ENCODE peak calls at places on chromosomes 12 and 14, in ten cellular contexts. One of them, this sample, is unnamed.

GRCh38 chr12:68113644-68114043 is 45.9 kb downstream of the IFNG start:
- DNase-seq in uterus: no peak
- DNase-seq in mucosa of descending colon: no peak
- DNase-seq in tibial artery: no peak
- DNase-seq in hepatocyte: no peak
- DNase-seq in vagina: no peak
- DNase-seq in A549: no peak
- DNase-seq in CD8-positive, alpha-beta memory T cell: peak; percentile 18
- DNase-seq in stomach: no peak
- DNase-seq in thoracic aorta: no peak
- DNase-seq in this sample: no peak

GRCh38 chr12:130161261-130162231 is 718 bp upstream of the FZD10 start:
- DNase-seq in stomach: no peak
- DNase-seq in A549: no peak
- DNase-seq in CD8-positive, alpha-beta memory T cell: no peak
- DNase-seq in vagina: no peak
- DNase-seq in tibial artery: peak; percentile 72
- DNase-seq in thoracic aorta: no peak
- DNase-seq in uterus: peak; percentile 46
- DNase-seq in mucosa of descending colon: peak; percentile 46
- DNase-seq in hepatocyte: peak; percentile 71
- DNase-seq in this sample: no peak

GRCh38 chr12:115960-116915 is 49.7 kb downstream of the IQSEC3 start:
- DNase-seq in CD8-positive, alpha-beta memory T cell: no peak
- DNase-seq in stomach: no peak
- DNase-seq in vagina: no peak
- DNase-seq in A549: no peak
- DNase-seq in mucosa of descending colon: no peak
- DNase-seq in hepatocyte: no peak
- DNase-seq in thoracic aorta: no peak
- DNase-seq in uterus: no peak
- DNase-seq in tibial artery: no peak
- DNase-seq in this sample: peak; percentile 36

GRCh38 chr14:49865431-49865859 is 12.9 kb upstream of the NEMF start:
- DNase-seq in tibial artery: peak; percentile 84
- DNase-seq in CD8-positive, alpha-beta memory T cell: peak; percentile 67
- DNase-seq in A549: peak; percentile 28
- DNase-seq in stomach: peak; percentile 86
- DNase-seq in vagina: no peak
- DNase-seq in hepatocyte: peak; percentile 84
- DNase-seq in uterus: peak; percentile 71
- DNase-seq in thoracic aorta: peak; percentile 32
- DNase-seq in mucosa of descending colon: peak; percentile 92
- DNase-seq in this sample: peak; percentile 83

GRCh38 chr14:52834440-52834842 is 43.0 kb upstream of the GNPNAT1 start:
- DNase-seq in A549: peak; percentile 24
- DNase-seq in mucosa of descending colon: no peak
- DNase-seq in CD8-positive, alpha-beta memory T cell: no peak
- DNase-seq in vagina: no peak
- DNase-seq in hepatocyte: peak; percentile 20
- DNase-seq in stomach: no peak
- DNase-seq in tibial artery: no peak
- DNase-seq in uterus: no peak
- DNase-seq in thoracic aorta: no peak
- DNase-seq in this sample: no peak

GRCh38 chr14:50830044-50830931 is 674 bp downstream of the NIN start:
- DNase-seq in mucosa of descending colon: peak; percentile 69
- DNase-seq in A549: peak; percentile 9
- DNase-seq in vagina: no peak
- DNase-seq in stomach: peak; percentile 51
- DNase-seq in tibial artery: peak; percentile 78
- DNase-seq in uterus: peak; percentile 35
- DNase-seq in hepatocyte: peak; percentile 48
- DNase-seq in thoracic aorta: no peak
- DNase-seq in CD8-positive, alpha-beta memory T cell: peak; percentile 55
- DNase-seq in this sample: peak; percentile 73

GRCh38 chr14:33754264-33754663 is 196.6 kb downstream of the EGLN3 start:
- DNase-seq in stomach: no peak
- DNase-seq in tibial artery: no peak
- DNase-seq in thoracic aorta: no peak
- DNase-seq in vagina: no peak
- DNase-seq in uterus: no peak
- DNase-seq in hepatocyte: no peak
- DNase-seq in A549: no peak
- DNase-seq in mucosa of descending colon: no peak
- DNase-seq in CD8-positive, alpha-beta memory T cell: no peak
- DNase-seq in this sample: no peak

GRCh38 chr12:47938093-47938492 is 25.3 kb upstream of the TMEM106C start:
- DNase-seq in vagina: no peak
- DNase-seq in tibial artery: no peak
- DNase-seq in uterus: no peak
- DNase-seq in thoracic aorta: no peak
- DNase-seq in mucosa of descending colon: no peak
- DNase-seq in hepatocyte: no peak
- DNase-seq in stomach: no peak
- DNase-seq in CD8-positive, alpha-beta memory T cell: no peak
- DNase-seq in A549: no peak
- DNase-seq in this sample: no peak

GRCh38 chr14:73269729-73270651 is 32.7 kb downstream of the PAPLN start:
- DNase-seq in CD8-positive, alpha-beta memory T cell: no peak
- DNase-seq in tibial artery: no peak
- DNase-seq in uterus: no peak
- DNase-seq in mucosa of descending colon: peak; percentile 51
- DNase-seq in A549: no peak
- DNase-seq in thoracic aorta: no peak
- DNase-seq in stomach: peak; percentile 64
- DNase-seq in vagina: no peak
- DNase-seq in hepatocyte: peak; percentile 43
- DNase-seq in this sample: peak; percentile 77

GRCh38 chr12:2958432-2959193 is 584 bp upstream of the TEAD4 start:
- DNase-seq in CD8-positive, alpha-beta memory T cell: no peak
- DNase-seq in A549: peak; percentile 92
- DNase-seq in vagina: no peak
- DNase-seq in thoracic aorta: no peak
- DNase-seq in stomach: peak; percentile 54
- DNase-seq in hepatocyte: peak; percentile 73
- DNase-seq in uterus: peak; percentile 33
- DNase-seq in tibial artery: peak; percentile 78
- DNase-seq in mucosa of descending colon: peak; percentile 84
- DNase-seq in this sample: peak; percentile 72

DNA sequence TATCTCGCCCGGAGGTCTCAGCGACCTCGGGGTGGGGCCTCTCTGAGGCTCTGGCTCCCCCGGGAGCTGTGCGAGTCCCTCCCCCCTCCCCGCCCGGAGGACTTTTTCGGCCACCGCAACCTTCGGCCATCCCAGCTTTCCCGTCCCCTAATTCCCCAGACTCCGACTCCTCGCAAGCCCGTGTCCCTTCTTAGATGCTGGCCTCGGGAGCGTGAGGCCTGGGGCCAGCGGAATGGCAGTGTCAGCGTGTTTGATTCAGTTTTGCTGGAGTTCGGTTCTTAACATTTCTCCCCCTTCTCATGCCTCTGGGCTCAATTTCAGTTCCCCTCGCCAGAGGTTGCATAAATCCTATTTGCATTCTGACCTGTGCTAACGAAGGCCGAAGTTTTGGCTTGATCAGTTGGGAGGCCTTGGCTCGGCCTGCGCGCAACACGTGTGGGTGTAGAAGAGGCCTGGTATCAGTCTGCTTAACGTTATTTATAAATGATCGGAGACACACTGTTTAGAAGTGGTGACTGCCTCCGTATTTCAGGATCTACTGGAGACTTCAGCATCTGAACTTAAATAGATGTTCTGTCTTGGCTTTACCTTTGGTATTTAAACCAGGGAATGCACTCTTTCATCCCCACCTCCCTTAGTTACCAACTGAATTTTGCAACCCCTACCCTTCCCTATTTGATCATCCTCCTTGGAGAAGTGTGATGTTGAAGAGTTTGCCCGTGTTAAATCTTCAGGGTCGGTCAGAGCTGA is 752 bp downstream of the HSP90B1 start:
- DNase-seq in thoracic aorta: no peak
- DNase-seq in mucosa of descending colon: peak; percentile 52
- DNase-seq in vagina: no peak
- DNase-seq in uterus: peak; percentile 44
- DNase-seq in tibial artery: peak; percentile 75
- DNase-seq in hepatocyte: peak; percentile 24
- DNase-seq in CD8-positive, alpha-beta memory T cell: no peak
- DNase-seq in A549: no peak
- DNase-seq in stomach: peak; percentile 59
- DNase-seq in this sample: peak; percentile 52
- H3K4me1 ChIP-seq in thoracic aorta: peaks cover 24% of the 10 kb centered on the region
- H3K4me1 ChIP-seq in mucosa of descending colon: peaks cover 18% of the 10 kb centered on the region
- H3K4me1 ChIP-seq in vagina: peaks cover 57% of the 10 kb centered on the region
- H3K4me1 ChIP-seq in uterus: peaks cover 12% of the 10 kb centered on the region
- H3K4me1 ChIP-seq in tibial artery: no peaks in the 10 kb centered on the region
- H3K4me1 ChIP-seq in hepatocyte: peaks cover 32% of the 10 kb centered on the region
- H3K4me1 ChIP-seq in CD8-positive, alpha-beta memory T cell: peaks cover 58% of the 10 kb centered on the region
- H3K4me1 ChIP-seq in A549: peaks cover 32% of the 10 kb centered on the region
- H3K4me1 ChIP-seq in stomach: peaks cover 62% of the 10 kb centered on the region
- H3K4me1 ChIP-seq in this sample: peaks cover 55% of the 10 kb centered on the region

GRCh38 chr12:13090054-13090453 is 13.4 kb downstream of the GSG1 start:
- DNase-seq in hepatocyte: no peak
- DNase-seq in thoracic aorta: no peak
- DNase-seq in mucosa of descending colon: no peak
- DNase-seq in A549: no peak
- DNase-seq in stomach: no peak
- DNase-seq in CD8-positive, alpha-beta memory T cell: no peak
- DNase-seq in vagina: no peak
- DNase-seq in tibial artery: no peak
- DNase-seq in uterus: no peak
- DNase-seq in this sample: no peak
- H3K4me3 ChIP-seq in hepatocyte: no peak overlapping the region
- H3K4me3 ChIP-seq in thoracic aorta: no peak overlapping the region
- H3K4me3 ChIP-seq in mucosa of descending colon: no peak overlapping the region
- H3K4me3 ChIP-seq in A549: no peak overlapping the region
- H3K4me3 ChIP-seq in stomach: no peak overlapping the region
- H3K4me3 ChIP-seq in CD8-positive, alpha-beta memory T cell: no peak overlapping the region
- H3K4me3 ChIP-seq in vagina: no peak overlapping the region
- H3K4me3 ChIP-seq in tibial artery: no peak overlapping the region
- H3K4me3 ChIP-seq in uterus: no peak overlapping the region
- H3K4me3 ChIP-seq in this sample: no peak overlapping the region

GRCh38 chr12:124368421-124369032 is 73.6 kb downstream of the RFLNA start:
- DNase-seq in tibial artery: no peak
- DNase-seq in A549: no peak
- DNase-seq in uterus: no peak
- DNase-seq in CD8-positive, alpha-beta memory T cell: no peak
- DNase-seq in stomach: no peak
- DNase-seq in hepatocyte: no peak
- DNase-seq in mucosa of descending colon: no peak
- DNase-seq in vagina: no peak
- DNase-seq in thoracic aorta: no peak
- DNase-seq in this sample: no peak
- H3K4me1 ChIP-seq in tibial artery: peaks cover 18% of the 10 kb centered on the region
- H3K4me1 ChIP-seq in A549: peaks cover 83% of the 10 kb centered on the region
- H3K4me1 ChIP-seq in uterus: peaks cover 13% of the 10 kb centered on the region
- H3K4me1 ChIP-seq in CD8-positive, alpha-beta memory T cell: no peaks in the 10 kb centered on the region
- H3K4me1 ChIP-seq in stomach: peaks cover 88% of the 10 kb centered on the region
- H3K4me1 ChIP-seq in hepatocyte: peaks cover 6% of the 10 kb centered on the region
- H3K4me1 ChIP-seq in mucosa of descending colon: peaks cover 34% of the 10 kb centered on the region
- H3K4me1 ChIP-seq in vagina: peaks cover 76% of the 10 kb centered on the region
- H3K4me1 ChIP-seq in thoracic aorta: peaks cover 32% of the 10 kb centered on the region
- H3K4me1 ChIP-seq in this sample: peaks cover 41% of the 10 kb centered on the region

GRCh38 chr14:70658899-70659298 is 17.2 kb downstream of the TTC9 start:
- DNase-seq in uterus: no peak
- DNase-seq in A549: no peak
- DNase-seq in vagina: no peak
- DNase-seq in CD8-positive, alpha-beta memory T cell: no peak
- DNase-seq in stomach: no peak
- DNase-seq in tibial artery: no peak
- DNase-seq in hepatocyte: no peak
- DNase-seq in mucosa of descending colon: no peak
- DNase-seq in thoracic aorta: no peak
- DNase-seq in this sample: no peak

GRCh38 chr14:70652871-70653270 is 11.2 kb downstream of the TTC9 start:
- DNase-seq in tibial artery: no peak
- DNase-seq in A549: no peak
- DNase-seq in CD8-positive, alpha-beta memory T cell: no peak
- DNase-seq in mucosa of descending colon: no peak
- DNase-seq in uterus: no peak
- DNase-seq in thoracic aorta: no peak
- DNase-seq in hepatocyte: no peak
- DNase-seq in vagina: no peak
- DNase-seq in stomach: no peak
- DNase-seq in this sample: no peak

GRCh38 chr14:70654609-70655008 is 12.9 kb downstream of the TTC9 start:
- DNase-seq in mucosa of descending colon: no peak
- DNase-seq in hepatocyte: no peak
- DNase-seq in uterus: no peak
- DNase-seq in thoracic aorta: no peak
- DNase-seq in A549: no peak
- DNase-seq in CD8-positive, alpha-beta memory T cell: no peak
- DNase-seq in vagina: no peak
- DNase-seq in stomach: no peak
- DNase-seq in tibial artery: no peak
- DNase-seq in this sample: no peak

GRCh38 chr14:70653662-70654061 is 11.9 kb downstream of the TTC9 start:
- DNase-seq in hepatocyte: no peak
- DNase-seq in CD8-positive, alpha-beta memory T cell: no peak
- DNase-seq in thoracic aorta: no peak
- DNase-seq in uterus: no peak
- DNase-seq in stomach: no peak
- DNase-seq in tibial artery: no peak
- DNase-seq in mucosa of descending colon: no peak
- DNase-seq in vagina: no peak
- DNase-seq in A549: no peak
- DNase-seq in this sample: no peak

GRCh38 chr14:70655110-70655826 is 13.6 kb downstream of the TTC9 start:
- DNase-seq in stomach: peak; percentile 34
- DNase-seq in thoracic aorta: no peak
- DNase-seq in uterus: no peak
- DNase-seq in CD8-positive, alpha-beta memory T cell: peak; percentile 53
- DNase-seq in hepatocyte: no peak
- DNase-seq in tibial artery: no peak
- DNase-seq in A549: no peak
- DNase-seq in vagina: no peak
- DNase-seq in mucosa of descending colon: peak; percentile 35
- DNase-seq in this sample: no peak
- H3K4me3 ChIP-seq in stomach: no peak overlapping the region
- H3K4me3 ChIP-seq in thoracic aorta: no peak overlapping the region
- H3K4me3 ChIP-seq in uterus: no peak overlapping the region
- H3K4me3 ChIP-seq in CD8-positive, alpha-beta memory T cell: peak overlapping the region; percentile 57
- H3K4me3 ChIP-seq in hepatocyte: no peak overlapping the region
- H3K4me3 ChIP-seq in tibial artery: no peak overlapping the region
- H3K4me3 ChIP-seq in A549: no peak overlapping the region
- H3K4me3 ChIP-seq in vagina: no peak overlapping the region
- H3K4me3 ChIP-seq in mucosa of descending colon: no peak overlapping the region
- H3K4me3 ChIP-seq in this sample: no peak overlapping the region

DNA sequence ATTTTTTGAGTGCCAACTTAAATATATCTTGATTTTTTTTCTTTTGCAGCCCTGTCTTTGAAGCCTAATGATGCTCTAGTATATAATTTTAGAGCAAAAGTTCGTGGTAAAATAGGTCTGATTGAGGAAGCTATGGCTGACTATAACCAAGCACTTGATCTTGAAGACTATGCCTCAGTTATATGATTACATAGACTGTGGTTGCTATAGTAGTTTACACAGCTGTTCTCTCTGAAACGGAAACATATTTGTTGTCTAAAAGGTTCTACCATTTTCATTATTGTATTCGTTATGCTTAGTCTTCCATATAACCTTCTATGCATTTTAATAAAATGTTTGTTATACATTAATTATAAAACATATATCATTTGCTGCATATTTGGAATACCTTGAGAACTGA is 246.7 kb downstream of the TTC6 start:
- DNase-seq in CD8-positive, alpha-beta memory T cell: no peak
- DNase-seq in stomach: no peak
- DNase-seq in hepatocyte: no peak
- DNase-seq in A549: no peak
- DNase-seq in uterus: no peak
- DNase-seq in mucosa of descending colon: no peak
- DNase-seq in thoracic aorta: no peak
- DNase-seq in vagina: no peak
- DNase-seq in tibial artery: no peak
- DNase-seq in this sample: no peak
- H3K4me1 ChIP-seq in CD8-positive, alpha-beta memory T cell: no peaks in the 10 kb centered on the region
- H3K4me1 ChIP-seq in stomach: no peaks in the 10 kb centered on the region
- H3K4me1 ChIP-seq in hepatocyte: no peaks in the 10 kb centered on the region
- H3K4me1 ChIP-seq in A549: no peaks in the 10 kb centered on the region
- H3K4me1 ChIP-seq in uterus: no peaks in the 10 kb centered on the region
- H3K4me1 ChIP-seq in mucosa of descending colon: no peaks in the 10 kb centered on the region
- H3K4me1 ChIP-seq in thoracic aorta: no peaks in the 10 kb centered on the region
- H3K4me1 ChIP-seq in vagina: no peaks in the 10 kb centered on the region
- H3K4me1 ChIP-seq in tibial artery: no peaks in the 10 kb centered on the region
- H3K4me1 ChIP-seq in this sample: no peaks in the 10 kb centered on the region